ENCODE peak calls at places on chromosomes 2 and 18, in seven cellular contexts. J is colonic mucosa, A is GM12864, W is pancreas, C is AG04450, D is PC-3, K is GM12865. Z is an unnamed sample.

GRCh38 chr2:20422679-20423271 is 24.1 kb upstream of the RHOB start:
- DNase-seq in C (no peak), K (peak; percentile 54), D (no peak), A (no peak), J (peak; percentile 44), W (no peak), Z (no peak)

GRCh38 chr2:233841183-233841582 is 13.2 kb downstream of the HJURP start:
- DNase-seq in K (no peak), C (no peak), A (no peak), D (no peak), J (no peak), W (no peak), Z (no peak)

GRCh38 chr18:9700261-9700796 is 7.8 kb upstream of the RAB31 start:
- DNase-seq in A (no peak), W (no peak), D (no peak), C (no peak), K (no peak), J (no peak), Z (no peak)

GRCh38 chr18:36334798-36335197 is 37.3 kb downstream of the FHOD3 start:
- DNase-seq in C (no peak), D (no peak), A (no peak), K (no peak), J (no peak), W (no peak), Z (no peak)

GRCh38 chr2:1556776-1557466 is 143.7 kb downstream of the TPO start:
- DNase-seq in A (no peak), D (peak; percentile 59), K (no peak), W (no peak), C (no peak), J (no peak), Z (no peak)

GRCh38 chr2:38535745-38536506 is 66.8 kb downstream of the HNRNPLL start:
- DNase-seq in J (peak; percentile 87), D (peak; percentile 80), C (no peak), W (peak; percentile 97), A (no peak), K (peak; percentile 80), Z (peak; percentile 76)

GRCh38 chr18:53254265-53254664 is 914.3 kb downstream of the DCC start:
- DNase-seq in W (no peak), K (no peak), J (no peak), A (no peak), C (no peak), D (no peak), Z (no peak)

GRCh38 chr18:32450874-32451273 is 19.8 kb downstream of the GAREM1 start:
- DNase-seq in D (no peak), J (no peak), C (no peak), K (no peak), A (no peak), W (no peak), Z (no peak)

GRCh38 chr2:234880551-234881211 is 71.1 kb upstream of the SH3BP4 start:
- DNase-seq in A (no peak), D (peak; percentile 90), C (peak; percentile 97), K (no peak), W (no peak), J (peak; percentile 43), Z (no peak)

GRCh38 chr2:45040786-45041185 is 31.5 kb upstream of the SIX2 start:
- DNase-seq in J (no peak), A (no peak), C (no peak), W (no peak), D (no peak), K (no peak), Z (no peak)

GRCh38 chr2:112480540-112481049 is 1.4 kb upstream of the TTL start:
- DNase-seq in A (no peak), D (no peak), C (no peak), J (peak; percentile 22), K (peak; percentile 34), W (no peak), Z (no peak)

GRCh38 chr2:161676902-161677496 is 52.8 kb downstream of the SLC4A10 start:
- DNase-seq in J (no peak), A (no peak), D (no peak), K (no peak), C (no peak), W (no peak), Z (no peak)

DNA sequence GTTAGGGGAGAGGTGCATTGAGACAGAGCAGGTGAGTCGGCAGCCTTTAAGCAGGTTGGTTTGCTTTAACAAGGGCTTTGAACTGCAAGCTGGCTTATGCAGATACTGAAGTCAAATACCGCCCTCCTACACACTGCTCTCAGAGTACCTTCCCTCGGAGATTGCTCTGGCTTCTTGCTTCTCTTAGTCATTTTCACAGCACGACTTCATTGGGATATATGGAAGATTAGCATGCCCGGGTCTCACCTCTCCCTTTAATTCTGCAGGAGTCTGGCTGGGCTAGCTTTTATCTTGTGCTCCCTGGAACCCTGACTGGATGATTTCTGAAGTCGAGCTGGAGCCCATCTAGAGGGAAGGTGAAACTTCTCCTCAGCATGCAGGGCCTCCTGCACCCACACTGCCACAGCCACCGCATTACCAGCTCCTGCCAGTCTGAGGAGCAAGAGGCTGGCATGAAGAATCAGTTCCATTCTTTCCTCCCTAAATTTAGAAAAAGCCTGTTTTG is 395.5 kb upstream of the HNRNPA3 start:
- DNase-seq in A (no peak), J (no peak), K (peak; percentile 11), D (peak; percentile 15), W (no peak), C (no peak), Z (no peak)
- TF ChIP-seq CTCF in A (peak; percentile 15), J (no peak), K (peak; percentile 16), D (peak; percentile 37), W (no peak), C (no peak), Z (peak; percentile 20)

GRCh38 chr2:107932483-107932882 is 53.8 kb upstream of the SLC5A7 start:
- DNase-seq in K (no peak), A (no peak), D (peak; percentile 18), J (no peak), C (no peak), W (no peak), Z (no peak)

GRCh38 chr2:107932986-107933385 is 53.3 kb upstream of the SLC5A7 start:
- DNase-seq in D (peak; percentile 45), W (no peak), J (no peak), A (no peak), K (no peak), C (no peak), Z (no peak)

GRCh38 chr2:107936427-107937359 is 49.6 kb upstream of the SLC5A7 start:
- DNase-seq in J (no peak), C (no peak), A (no peak), K (peak; percentile 10), W (no peak), D (peak; percentile 44), Z (no peak)
- TF ChIP-seq CTCF in J (peak; percentile 29), C (peak; percentile 36), A (peak; percentile 35), K (peak; percentile 23), W (peak; percentile 11), D (peak; percentile 80), Z (no peak)

DNA sequence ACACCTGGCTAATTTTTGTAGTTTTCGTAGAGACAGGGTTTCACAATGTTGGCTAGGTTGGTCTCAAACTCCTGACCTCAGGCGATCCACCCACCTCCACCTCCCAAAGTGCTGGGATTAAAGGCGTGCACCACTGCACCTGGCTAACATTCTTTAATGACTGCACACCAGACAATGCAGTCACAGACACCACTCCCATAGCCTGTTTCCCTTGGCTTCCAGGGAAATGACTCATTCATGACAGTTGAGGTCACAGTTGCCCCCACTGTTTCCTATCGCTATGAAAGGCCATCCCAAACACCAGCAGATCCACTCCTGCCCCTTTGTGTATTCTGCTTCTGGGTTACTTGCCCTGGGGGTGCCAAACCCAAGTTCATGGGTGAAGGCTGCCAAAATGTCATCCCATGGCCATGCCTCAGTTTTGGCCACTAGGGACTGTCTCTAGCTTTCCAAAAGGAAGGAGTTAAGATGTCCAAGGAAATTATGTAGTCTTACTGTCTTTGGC is 8.7 kb downstream of the CHMP1B start:
- DNase-seq in C (peak; percentile 21), D (peak; percentile 98), J (peak; percentile 45), A (no peak), W (no peak), K (no peak), Z (no peak)
- TF ChIP-seq CTCF in C (peak; percentile 23), D (peak; percentile 70), J (no peak), A (no peak), W (no peak), K (no peak), Z (peak; percentile 14)

GRCh38 chr18:34978533-34978893 is 62.7 kb upstream of the MAPRE2 start:
- DNase-seq in D (no peak), J (no peak), W (no peak), K (no peak), C (no peak), A (no peak), Z (no peak)

GRCh38 chr18:34976534-34976898 is 64.7 kb upstream of the MAPRE2 start:
- DNase-seq in C (no peak), K (no peak), J (no peak), W (no peak), D (no peak), A (no peak), Z (no peak)

GRCh38 chr18:34977787-34978532 is 63.3 kb upstream of the MAPRE2 start:
- DNase-seq in D (no peak), J (peak; percentile 82), W (peak; percentile 84), K (peak; percentile 48), A (no peak), C (no peak), Z (peak; percentile 62)

GRCh38 chr18:34976899-34977786 is 64.1 kb upstream of the MAPRE2 start:
- DNase-seq in A (peak; percentile 13), W (peak; percentile 93), C (no peak), K (peak; percentile 77), J (peak; percentile 95), D (no peak), Z (peak; percentile 93)

GRCh38 chr18:34976084-34976483 is 65.1 kb upstream of the MAPRE2 start:
- DNase-seq in C (no peak), A (no peak), D (no peak), K (no peak), J (peak; percentile 24), W (no peak), Z (no peak)
- TF ChIP-seq CTCF in C (no peak), A (no peak), D (no peak), K (no peak), J (no peak), W (no peak), Z (no peak)

GRCh38 chr18:79556829-79557585 is 122.6 kb upstream of the CTDP1 start:
- DNase-seq in J (no peak), W (no peak), K (no peak), D (no peak), C (no peak), A (no peak), Z (peak; percentile 36)
- TF ChIP-seq CTCF in J (no peak), W (no peak), K (no peak), D (no peak), C (no peak), A (no peak), Z (no peak)